ENCODE peak calls at places on chromosomes 13 and 19, in five cellular contexts. L is esophagus squamous epithelium, R is kidney, S is cardiac muscle cell, Q is tibial nerve. X is an unnamed sample.

GRCh38 chr19:17170538-17171297 is 44.4 kb upstream of the USE1 start:
- DNase-seq in S (no peak), L (no peak), Q (no peak), R (no peak), X (no peak)

GRCh38 chr19:45507864-45508680 is 793 bp downstream of the VASP start:
- DNase-seq in Q (no peak), S (no peak), R (peak; percentile 89), L (no peak), X (no peak)

GRCh38 chr13:69474286-69474685 is 633.3 kb upstream of the ATXN8OS start:
- DNase-seq in Q (no peak), R (no peak), L (no peak), S (no peak), X (no peak)

GRCh38 chr13:77918391-77919261 is at the start of gene EDNRB:
- DNase-seq in S (peak; percentile 52), Q (peak; percentile 43), L (no peak), R (peak; percentile 80), X (peak; percentile 92)

GRCh38 chr13:23797276-23797903 is 91.8 kb downstream of the MIPEP start:
- DNase-seq in L (no peak), R (no peak), S (no peak), Q (no peak), X (no peak)

GRCh38 chr13:108597943-108598342 is 31.5 kb upstream of the MYO16 start:
- DNase-seq in L (no peak), S (no peak), R (no peak), Q (no peak), X (no peak)

GRCh38 chr19:15466851-15467733 is 2.7 kb upstream of the RASAL3 start:
- DNase-seq in L (no peak), R (peak; percentile 29), Q (no peak), S (peak; percentile 88), X (peak; percentile 12)

GRCh38 chr13:98977568-98978270 is at the start of gene DOCK9:
- DNase-seq in L (no peak), Q (peak; percentile 53), S (peak; percentile 81), R (peak; percentile 82), X (no peak)

GRCh38 chr13:49409008-49409407 is 34.9 kb downstream of the CAB39L start:
- DNase-seq in Q (no peak), L (no peak), R (no peak), S (no peak), X (no peak)

GRCh38 chr19:38917921-38918491 is 6.0 kb upstream of the CCER2 start:
- DNase-seq in Q (no peak), S (peak; percentile 15), R (no peak), L (no peak), X (peak; percentile 76)

GRCh38 chr13:66237411-66238062 is 992.6 kb downstream of the PCDH9 start:
- DNase-seq in S (no peak), R (no peak), Q (no peak), L (no peak), X (no peak)

GRCh38 chr13:67117010-67117550 is 113.1 kb downstream of the PCDH9 start:
- DNase-seq in R (no peak), L (no peak), Q (no peak), S (peak; percentile 49), X (no peak)

GRCh38 chr19:58538257-58539168 is 5.4 kb upstream of the TRIM28 start:
- DNase-seq in R (peak; percentile 81), Q (no peak), S (peak; percentile 60), L (no peak), X (peak; percentile 89)

GRCh38 chr13:54373211-54373610 is 1344.6 kb downstream of the OLFM4 start:
- DNase-seq in S (no peak), Q (no peak), R (no peak), L (no peak), X (no peak)

GRCh38 chr19:14796021-14796420 is 17.7 kb upstream of the ADGRE2 start:
- DNase-seq in S (no peak), R (no peak), Q (no peak), L (no peak), X (no peak)

GRCh38 chr19:1861599-1862031 is 1.8 kb downstream of the KLF16 start:
- DNase-seq in S (no peak), L (no peak), Q (no peak), R (peak; percentile 85), X (no peak)

GRCh38 chr13:48784906-48785555 is 131.3 kb downstream of the CYSLTR2 start:
- DNase-seq in Q (no peak), R (no peak), L (no peak), S (no peak), X (no peak)

GRCh38 chr19:53865918-53866696 is 1.6 kb upstream of the MYADM start:
- DNase-seq in R (peak; percentile 89), S (peak; percentile 76), L (no peak), Q (no peak), X (peak; percentile 91)

GRCh38 chr13:108902557-108903155 is 273.2 kb downstream of the MYO16 start:
- DNase-seq in R (no peak), Q (no peak), S (no peak), L (no peak), X (no peak)

GRCh38 chr19:19152668-19153384 is 14.5 kb upstream of the TMEM161A start:
- DNase-seq in L (no peak), S (no peak), R (no peak), Q (no peak), X (no peak)

GRCh38 chr13:32976046-32976781 is 40.0 kb upstream of the KL start:
- DNase-seq in R (no peak), S (no peak), Q (no peak), L (no peak), X (no peak)

GRCh38 chr13:50629497-50629896 is 214.0 kb downstream of the DLEU7 start:
- DNase-seq in R (no peak), S (peak; percentile 31), L (no peak), Q (no peak), X (no peak)

GRCh38 chr19:3257071-3257470 is 32.6 kb downstream of the CELF5 start:
- DNase-seq in S (no peak), L (no peak), R (no peak), Q (no peak), X (no peak)

GRCh38 chr19:591099-591958 is 1.6 kb downstream of the HCN2 start:
- DNase-seq in R (no peak), Q (no peak), L (no peak), S (peak; percentile 29), X (no peak)

GRCh38 chr13:76223565-76223964 is 587.4 kb downstream of the LMO7 start:
- DNase-seq in L (no peak), Q (no peak), S (peak; percentile 5), R (no peak), X (no peak)

GRCh38 chr19:39372047-39372802 is 18.7 kb downstream of the PAF1 start:
- DNase-seq in L (no peak), Q (peak; percentile 87), S (peak; percentile 99), R (peak; percentile 91), X (no peak)

GRCh38 chr13:78137404-78138142 is 218.9 kb upstream of the EDNRB start:
- DNase-seq in S (peak; percentile 74), R (no peak), L (no peak), Q (peak; percentile 27), X (no peak)

GRCh38 chr13:109180905-109181425 is 551.6 kb downstream of the MYO16 start:
- DNase-seq in L (no peak), Q (no peak), R (no peak), S (peak; percentile 65), X (no peak)

DNA sequence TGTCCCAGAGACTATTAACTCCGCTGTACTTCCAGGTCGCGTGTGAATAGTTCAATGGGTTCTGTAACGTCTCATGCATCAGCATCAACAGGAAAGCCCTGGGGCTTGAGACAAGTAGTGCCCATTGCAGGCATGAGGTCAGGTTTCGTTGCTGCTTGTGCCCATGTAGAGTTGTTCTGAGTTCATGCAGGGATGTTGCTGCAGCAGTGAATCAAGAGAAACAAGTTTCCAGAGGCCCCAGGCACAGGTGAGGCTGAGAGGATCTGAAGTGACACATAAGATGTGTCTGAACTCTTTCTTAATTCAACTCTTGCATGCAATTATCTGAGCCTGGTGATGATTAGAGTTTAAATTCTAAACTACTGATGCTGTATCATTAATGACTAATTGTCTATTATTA is 8.6 kb upstream of the ZNF283 start:
- DNase-seq in Q (no peak), R (no peak), S (no peak), L (no peak), X (no peak)
- TF ChIP-seq CTCF in Q (no peak), R (no peak), S (no peak), L (no peak), X (no peak)

DNA sequence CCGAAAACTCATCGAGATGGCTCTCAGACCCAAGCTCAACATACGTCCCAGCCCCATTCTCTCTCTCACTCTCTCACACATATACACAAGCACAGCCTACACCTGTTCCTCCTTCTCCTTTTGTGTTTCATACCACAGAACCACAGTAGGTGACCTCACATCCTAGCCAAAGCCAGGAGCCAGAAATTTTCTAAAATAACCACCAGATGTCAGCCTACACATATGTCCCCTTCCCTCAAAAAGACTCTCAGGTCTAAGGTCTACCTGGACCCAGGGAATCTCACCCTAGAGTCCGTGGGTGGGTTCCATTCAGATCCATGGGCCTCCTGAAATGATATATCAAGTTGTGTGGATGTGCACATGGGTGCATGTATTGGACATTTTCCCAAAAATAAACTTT is 104.2 kb upstream of the IPO5 start:
- DNase-seq in S (peak; percentile 39), L (no peak), Q (no peak), R (no peak), X (no peak)
- TF ChIP-seq CTCF in S (peak; percentile 41), L (no peak), Q (no peak), R (no peak), X (peak; percentile 82)

DNA sequence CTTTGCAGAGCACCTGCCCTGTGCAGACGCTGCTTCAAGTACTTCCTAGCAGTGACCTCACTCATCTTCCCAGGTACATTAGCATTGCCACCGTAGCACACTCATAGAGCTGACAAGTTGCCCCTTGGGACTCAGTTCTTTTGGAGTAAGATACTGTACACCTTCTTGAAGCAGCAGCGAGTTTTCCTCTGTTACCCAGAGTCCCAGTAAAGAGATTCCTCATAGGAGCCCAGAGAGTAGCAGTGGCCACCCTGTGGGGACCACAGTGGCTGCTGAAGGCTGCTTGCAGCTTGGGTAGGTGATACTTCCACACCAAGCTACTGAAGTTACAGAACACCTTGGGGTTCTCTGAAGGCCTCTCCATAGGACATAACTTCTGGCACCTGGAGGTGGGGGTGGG is 56.1 kb downstream of the ZNF536 start:
- DNase-seq in L (no peak), Q (no peak), R (no peak), S (no peak), X (no peak)
- TF ChIP-seq CTCF in L (no peak), Q (no peak), R (no peak), S (no peak), X (no peak)

GRCh38 chr13:91181892-91182291 is 165.6 kb upstream of the MIR17HG start:
- DNase-seq in Q (no peak), R (no peak), L (no peak), S (no peak), X (no peak)

GRCh38 chr13:91187522-91187921 is 160.0 kb upstream of the MIR17HG start:
- DNase-seq in Q (no peak), S (no peak), L (no peak), R (no peak), X (no peak)

GRCh38 chr13:91184244-91184926 is 163.1 kb upstream of the MIR17HG start:
- DNase-seq in Q (no peak), R (no peak), S (peak; percentile 2), L (no peak), X (no peak)

GRCh38 chr13:91185294-91185863 is 162.1 kb upstream of the MIR17HG start:
- DNase-seq in S (peak; percentile 47), Q (no peak), L (no peak), R (no peak), X (no peak)
- TF ChIP-seq CTCF in S (peak; percentile 30), Q (no peak), L (peak; percentile 9), R (peak; percentile 47), X (peak; percentile 86)

GRCh38 chr19:7346488-7346971 is 2.2 kb upstream of the ARHGEF18 start:
- DNase-seq in S (no peak), R (no peak), L (no peak), Q (no peak), X (no peak)
- TF ChIP-seq CTCF in S (no peak), R (no peak), L (no peak), Q (no peak), X (no peak)

X was measured in chondrocyte.